ENCODE peak calls at places on chromosomes 16 and 17, in five cellular contexts. P is sigmoid colon, U is left ventricle myocardium inferior, Q is breast epithelium, G is NT2/D1. B is an unnamed sample.

GRCh38 chr17:54903375-54903774 is 2.7 kb downstream of the TOM1L1 start:
- DNase-seq in G (no peak), Q (no peak), P (no peak), U (peak; percentile 48), B (peak; percentile 90)

GRCh38 chr16:11459722-11460121 is 114.5 kb downstream of the RMI2 start:
- DNase-seq in Q (no peak), U (no peak), G (no peak), P (no peak), B (no peak)

GRCh38 chr17:1147664-1148063 is 32.1 kb downstream of the ABR start:
- DNase-seq in Q (no peak), U (no peak), G (peak; percentile 49), P (no peak), B (no peak)

GRCh38 chr16:86676216-86676800 is 98.0 kb downstream of the FOXL1 start:
- DNase-seq in G (no peak), P (no peak), Q (no peak), U (no peak), B (no peak)

GRCh38 chr16:26826500-26826899 is 240.2 kb upstream of the C16orf82 start:
- DNase-seq in U (no peak), G (no peak), Q (no peak), P (no peak), B (no peak)

GRCh38 chr16:49497466-49497865 is 123.9 kb downstream of the C16orf78 start:
- DNase-seq in Q (peak; percentile 28), U (no peak), P (no peak), G (no peak), B (no peak)

GRCh38 chr16:4663756-4664465 is 29.5 kb upstream of the NUDT16L1 start:
- DNase-seq in U (peak; percentile 53), Q (no peak), P (peak; percentile 79), G (no peak), B (peak; percentile 88)

GRCh38 chr16:70703041-70703834 is 17.4 kb upstream of the MTSS2 start:
- DNase-seq in P (peak; percentile 94), U (peak; percentile 52), Q (no peak), G (peak; percentile 61), B (no peak)

GRCh38 chr16:31267332-31268032 is 7.7 kb downstream of the ITGAM start:
- DNase-seq in Q (no peak), G (no peak), U (no peak), P (no peak), B (peak; percentile 12)

GRCh38 chr17:67386965-67387551 is 10.0 kb downstream of the PITPNC1 start:
- DNase-seq in P (no peak), U (peak; percentile 36), G (no peak), Q (no peak), B (no peak)

GRCh38 chr17:15361151-15361550 is 19.8 kb upstream of the TEKT3 start:
- DNase-seq in Q (no peak), U (no peak), G (no peak), P (no peak), B (no peak)

GRCh38 chr16:667780-668518 is at the start of gene RHOT2:
- DNase-seq in U (peak; percentile 95), P (peak; percentile 96), G (peak; percentile 89), Q (peak; percentile 93), B (peak; percentile 94)

GRCh38 chr16:671353-672131 is 3.6 kb downstream of the RHOT2 start:
- DNase-seq in G (no peak), P (no peak), U (no peak), Q (no peak), B (no peak)

GRCh38 chr16:668519-669171 is 713 bp downstream of the RHOT2 start:
- DNase-seq in G (no peak), P (no peak), Q (no peak), U (no peak), B (no peak)

GRCh38 chr16:670485-671352 is 2.8 kb downstream of the RHOT2 start:
- DNase-seq in G (no peak), Q (no peak), P (no peak), U (no peak), B (no peak)

GRCh38 chr16:669666-670065 is 1.7 kb downstream of the RHOT2 start:
- DNase-seq in P (no peak), G (no peak), U (no peak), Q (no peak), B (no peak)
- H3K36me3 ChIP-seq in P (peaks cover 33% of the 10 kb centered on the region), G (peaks cover 79% of the 10 kb centered on the region), U (peaks cover 55% of the 10 kb centered on the region), Q (peaks cover 10% of the 10 kb centered on the region), B (peaks cover 43% of the 10 kb centered on the region)

GRCh38 chr17:7236808-7237207 is 2.4 kb downstream of the PHF23 start:
- DNase-seq in P (peak; percentile 63), Q (no peak), U (no peak), G (no peak), B (peak; percentile 20)
- H3K4me1 ChIP-seq in P (no peaks in the 10 kb centered on the region), Q (peaks cover 4% of the 10 kb centered on the region), U (peaks cover 85% of the 10 kb centered on the region), G (peaks cover 12% of the 10 kb centered on the region), B (no peaks in the 10 kb centered on the region)

GRCh38 chr17:82587234-82588086 is 60.8 kb downstream of the WDR45B start:
- DNase-seq in G (no peak), Q (no peak), U (no peak), P (no peak), B (peak; percentile 40)
- H3K36me3 ChIP-seq in G (peaks cover 81% of the 10 kb centered on the region), Q (peaks cover 10% of the 10 kb centered on the region), U (peaks cover 49% of the 10 kb centered on the region), P (peaks cover 13% of the 10 kb centered on the region), B (peaks cover 44% of the 10 kb centered on the region)

GRCh38 chr17:74211929-74212261 is 1.5 kb upstream of the TTYH2 start:
- DNase-seq in P (no peak), Q (no peak), U (no peak), G (no peak), B (no peak)
- H3K4me1 ChIP-seq in P (no peaks in the 10 kb centered on the region), Q (peaks cover 4% of the 10 kb centered on the region), U (peaks cover 92% of the 10 kb centered on the region), G (peaks cover 51% of the 10 kb centered on the region), B (no peaks in the 10 kb centered on the region)

DNA sequence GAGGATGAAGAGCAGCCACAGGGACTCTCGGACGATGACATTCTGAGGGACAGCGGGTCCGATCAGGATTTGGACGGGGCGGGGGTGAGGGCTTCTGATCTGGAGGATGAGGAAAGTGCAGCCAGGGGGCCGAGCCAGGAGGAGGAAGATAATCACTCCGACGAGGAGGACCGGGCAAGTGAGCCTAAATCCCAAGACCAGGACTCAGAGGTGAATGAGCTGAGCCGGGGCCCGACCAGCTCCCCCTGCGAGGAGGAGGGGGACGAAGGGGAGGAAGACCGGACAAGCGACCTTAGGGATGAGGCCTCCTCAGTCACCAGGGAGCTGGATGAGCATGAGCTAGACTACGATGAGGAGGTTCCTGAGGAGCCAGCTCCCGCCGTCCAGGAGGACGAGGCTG is 7.0 kb downstream of the ZC3H18 start:
- DNase-seq in P (no peak), U (no peak), G (no peak), Q (no peak), B (no peak)
- H3K36me3 ChIP-seq in P (peaks cover 7% of the 10 kb centered on the region), U (peaks cover 80% of the 10 kb centered on the region), G (peaks cover 87% of the 10 kb centered on the region), Q (peaks cover 6% of the 10 kb centered on the region), B (no peaks in the 10 kb centered on the region)

GRCh38 chr17:81395600-81396277 is 482 bp downstream of the BAHCC1 start:
- DNase-seq in G (no peak), P (no peak), Q (no peak), U (no peak), B (no peak)
- H3K4me1 ChIP-seq in G (peaks cover 20% of the 10 kb centered on the region), P (no peaks in the 10 kb centered on the region), Q (peaks cover 7% of the 10 kb centered on the region), U (peaks cover 84% of the 10 kb centered on the region), B (peaks cover 5% of the 10 kb centered on the region)

GRCh38 chr17:46042248-46042647 is 43.2 kb downstream of the STH start:
- DNase-seq in G (no peak), U (no peak), P (no peak), Q (no peak), B (no peak)
- H3K36me3 ChIP-seq in G (peaks cover 84% of the 10 kb centered on the region), U (peaks cover 52% of the 10 kb centered on the region), P (peaks cover 12% of the 10 kb centered on the region), Q (peaks cover 5% of the 10 kb centered on the region), B (peaks cover 44% of the 10 kb centered on the region)

B was measured in right lobe of liver.